ENCODE peak calls at places on chromosomes 2 and 18, in nine cellular contexts. N is thoracic aorta, R is Calu3, D is progenitor cell of endocrine pancreas, A is hepatocyte, K is ovary, X is Peyer's patch, W is WERI-Rb-1, P is RWPE1. U is an unnamed sample.

GRCh38 chr2:57296795-57297517 is 749.6 kb upstream of the VRK2 start:
- DNase-seq in R (no peak), D (no peak), K (no peak), A (no peak), N (no peak), W (no peak), X (no peak), P (peak; percentile 22), U (no peak)

GRCh38 chr18:74496508-74497307 is 545 bp downstream of the CNDP2 start:
- DNase-seq in X (peak; percentile 83), N (no peak), W (peak; percentile 78), R (peak; percentile 74), K (no peak), A (peak; percentile 88), P (peak; percentile 58), D (peak; percentile 62), U (no peak)

GRCh38 chr2:41928593-41928992 is 119.2 kb upstream of the PKDCC start:
- DNase-seq in R (no peak), P (peak; percentile 82), X (no peak), W (no peak), D (no peak), K (peak; percentile 26), A (peak; percentile 51), N (no peak), U (no peak)

GRCh38 chr2:101294861-101295260 is 13.6 kb downstream of the RNF149 start:
- DNase-seq in K (no peak), R (no peak), W (no peak), D (no peak), X (no peak), A (no peak), N (no peak), P (no peak), U (no peak)

GRCh38 chr2:235827585-235827992 is 333.7 kb downstream of the AGAP1 start:
- DNase-seq in N (no peak), A (peak; percentile 31), W (no peak), P (peak; percentile 87), X (no peak), K (no peak), D (no peak), R (peak; percentile 62), U (no peak)

GRCh38 chr2:53863538-53864227 is 3.9 kb upstream of the GPR75 start:
- DNase-seq in X (no peak), N (no peak), R (no peak), K (no peak), P (no peak), W (no peak), D (no peak), A (no peak), U (no peak)

GRCh38 chr18:80249217-80250093 is 2.1 kb upstream of the PARD6G start:
- DNase-seq in R (no peak), A (peak; percentile 3), X (no peak), D (no peak), P (peak; percentile 41), W (no peak), K (no peak), N (no peak), U (no peak)

GRCh38 chr2:238644095-238645081 is 203.5 kb upstream of the TWIST2 start:
- DNase-seq in N (no peak), P (peak; percentile 24), A (peak; percentile 49), D (no peak), K (no peak), W (no peak), R (peak; percentile 16), X (no peak), U (peak; percentile 2)

GRCh38 chr2:15334650-15335326 is 226.3 kb downstream of the NBAS start:
- DNase-seq in W (no peak), D (no peak), A (no peak), X (no peak), K (no peak), N (no peak), R (no peak), P (peak; percentile 63), U (no peak)

GRCh38 chr2:208565690-208566421 is 159.3 kb downstream of the PTH2R start:
- DNase-seq in K (no peak), R (no peak), X (no peak), N (no peak), W (no peak), D (no peak), A (no peak), P (no peak), U (no peak)

GRCh38 chr2:82795446-82795845 is 1663.6 kb downstream of the SUCLG1 start:
- DNase-seq in W (no peak), P (peak; percentile 73), R (peak; percentile 7), A (no peak), D (no peak), N (no peak), K (no peak), X (no peak), U (no peak)

DNA sequence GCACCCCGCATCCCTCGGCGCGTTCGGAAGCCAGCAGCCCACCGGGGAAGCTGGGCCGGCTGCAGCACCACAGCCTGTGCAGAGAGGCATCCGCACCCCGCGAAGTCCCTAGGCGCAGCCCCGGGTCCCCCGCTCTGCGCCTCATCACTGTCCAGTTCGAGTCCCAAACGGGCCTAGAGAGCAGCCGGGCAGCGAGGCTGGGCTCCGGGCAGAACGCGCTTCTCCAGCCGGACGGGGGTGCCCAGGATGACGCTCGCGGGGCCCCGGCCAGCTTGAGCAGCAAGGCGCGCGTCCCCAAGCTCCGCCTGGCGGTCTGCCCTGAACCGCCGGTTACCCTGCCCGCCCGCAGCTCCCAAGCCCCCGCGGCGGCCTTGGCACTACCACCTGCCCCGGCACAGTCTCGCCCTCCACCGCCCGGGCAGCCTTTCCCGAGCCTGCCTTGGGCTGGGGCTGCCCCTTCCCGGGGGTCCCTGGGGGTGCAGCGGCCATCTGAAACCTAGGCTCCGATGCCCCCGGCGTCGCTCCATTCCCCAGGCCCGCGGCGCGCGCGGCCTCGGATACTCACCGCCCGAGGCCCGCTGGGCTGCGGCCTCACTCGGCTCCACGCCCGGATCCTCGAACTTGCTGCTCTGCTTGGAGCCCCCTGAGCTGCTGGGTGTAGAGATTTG is 600 bp downstream of the SLC16A14 start:
- DNase-seq in K (peak; percentile 58), D (peak; percentile 53), W (peak; percentile 9), R (peak; percentile 78), X (peak; percentile 61), N (no peak), A (peak; percentile 78), P (peak; percentile 28), U (peak; percentile 53)
- TF ChIP-seq CTCF in K (peak; percentile 31), D (peak; percentile 42), W (no peak), R (no peak), X (no peak), N (no peak), A (peak; percentile 30), P (no peak), U (peak; percentile 29)

DNA sequence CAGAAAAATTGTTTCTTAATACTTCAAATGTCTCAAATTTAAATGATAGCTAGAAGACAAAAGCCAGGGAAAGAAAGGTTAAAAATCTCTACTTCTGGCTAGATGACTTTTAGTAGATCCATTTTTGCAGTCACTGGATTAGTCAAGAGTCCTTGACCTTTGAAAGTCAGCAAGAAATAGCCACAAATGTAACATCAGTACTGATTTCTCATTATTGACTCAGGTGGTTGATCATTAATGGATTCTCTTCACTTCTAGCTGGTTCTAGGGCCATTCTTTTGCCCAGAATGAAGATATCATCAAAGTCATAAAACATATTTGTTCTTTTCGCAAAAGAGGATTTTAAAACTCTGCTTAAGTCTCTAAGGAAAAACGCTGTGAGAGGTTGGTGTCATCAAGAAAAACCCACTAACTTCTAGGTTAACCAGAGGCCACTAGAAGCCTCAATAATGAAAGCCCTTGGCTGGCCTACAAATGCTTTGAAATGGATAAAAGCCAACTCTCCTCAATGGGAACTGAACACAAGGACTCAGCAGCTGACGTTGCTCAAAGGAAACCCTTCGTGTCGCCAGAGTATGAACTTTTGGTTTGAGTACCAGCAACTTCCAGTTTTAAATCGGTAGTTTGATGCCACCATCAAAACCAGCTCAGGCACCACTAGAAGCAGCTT is 66.3 kb downstream of the IRS1 start:
- DNase-seq in N (no peak), A (peak; percentile 45), W (no peak), R (no peak), X (no peak), K (no peak), P (no peak), D (no peak), U (no peak)
- TF ChIP-seq CTCF in N (no peak), A (no peak), W (no peak), R (no peak), X (no peak), K (no peak), P (no peak), D (no peak), U (no peak)

DNA sequence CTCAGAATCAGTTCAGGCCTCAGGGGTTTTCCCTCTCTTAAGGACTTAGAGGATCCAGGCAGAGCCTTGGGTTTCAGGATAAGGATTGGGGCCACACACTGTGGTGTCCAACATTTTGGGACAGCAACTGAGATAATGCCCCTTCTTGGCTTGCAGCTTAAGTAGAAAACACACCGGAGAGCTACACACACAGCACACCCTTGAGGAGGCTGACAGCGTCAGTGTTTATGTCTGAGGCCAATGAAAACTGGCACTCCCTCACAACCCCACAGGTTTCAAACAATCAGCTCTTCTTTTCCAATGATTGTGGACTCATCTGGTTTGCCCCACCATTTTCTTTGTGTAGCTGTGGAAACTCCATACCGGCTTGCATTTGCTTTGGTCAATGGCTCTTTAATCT is 257.7 kb downstream of the CDCA7 start:
- DNase-seq in X (no peak), P (no peak), R (no peak), W (no peak), N (no peak), A (no peak), D (no peak), K (no peak), U (no peak)
- TF ChIP-seq CTCF in X (no peak), P (no peak), R (no peak), W (peak; percentile 26), N (no peak), A (no peak), D (no peak), K (no peak), U (no peak)

GRCh38 chr2:43034921-43035320 is 191.5 kb downstream of the ZFP36L2 start:
- DNase-seq in N (no peak), R (no peak), K (no peak), P (no peak), D (no peak), A (no peak), W (no peak), X (peak; percentile 5), U (no peak)

GRCh38 chr2:43038034-43038719 is 188.2 kb downstream of the ZFP36L2 start:
- DNase-seq in A (peak; percentile 68), R (no peak), W (no peak), K (peak; percentile 62), D (no peak), N (no peak), X (peak; percentile 28), P (no peak), U (no peak)

GRCh38 chr2:43033466-43034241 is 192.8 kb downstream of the ZFP36L2 start:
- DNase-seq in R (no peak), W (no peak), A (no peak), X (peak; percentile 41), N (no peak), P (no peak), K (no peak), D (no peak), U (no peak)

GRCh38 chr2:43034242-43034619 is 192.2 kb downstream of the ZFP36L2 start:
- DNase-seq in K (no peak), R (no peak), X (peak; percentile 23), A (no peak), P (no peak), D (no peak), W (no peak), N (no peak), U (no peak)

DNA sequence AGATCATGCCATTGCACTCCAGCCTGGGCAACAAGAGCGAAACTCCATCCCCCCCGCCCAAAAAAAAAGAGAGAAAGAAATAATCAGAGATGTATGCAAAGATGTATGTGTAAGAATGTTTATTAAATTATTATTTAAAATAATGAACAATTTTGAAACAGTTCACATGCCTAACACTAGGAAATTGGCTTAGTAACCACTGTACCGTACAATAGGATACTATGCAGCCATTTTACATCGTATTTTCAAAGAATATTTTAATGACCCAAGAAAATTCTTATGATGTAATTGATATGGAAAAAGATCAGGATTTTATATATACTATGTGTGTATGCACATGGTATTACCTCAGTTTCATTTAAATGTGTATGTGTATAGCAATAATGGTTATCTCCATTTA is 190.5 kb downstream of the ZFP36L2 start:
- DNase-seq in W (no peak), A (no peak), N (no peak), X (no peak), D (no peak), P (no peak), K (no peak), R (no peak), U (no peak)
- TF ChIP-seq CTCF in W (no peak), A (peak; percentile 11), N (no peak), X (no peak), D (no peak), P (no peak), K (peak; percentile 10), R (no peak), U (no peak)